ENCODE peak calls at places on chromosome 16, in six cellular contexts. W is A549, M is K562, B is HCT116, L is GM23338, C is GM12878. K is an unnamed sample.

GRCh38 chr16:49708491-49708890 is 147.4 kb downstream of the ZNF423 start:
- DNase-seq in W (no peak), M (no peak), B (no peak), L (no peak), C (no peak), K (no peak)

GRCh38 chr16:57759131-57759530 is 23.6 kb downstream of the KATNB1 start:
- DNase-seq in W (no peak), M (no peak), B (no peak), L (no peak), C (no peak), K (no peak)

GRCh38 chr16:81866820-81867440 is 87.8 kb downstream of the PLCG2 start:
- DNase-seq in W (no peak), M (no peak), B (no peak), L (no peak), C (no peak), K (no peak)

GRCh38 chr16:87725596-87726235 is 40.1 kb downstream of the KLHDC4 start:
- DNase-seq in W (no peak), M (no peak), B (no peak), L (peak; percentile 23), C (no peak), K (no peak)

GRCh38 chr16:9316615-9317014 is 225.2 kb downstream of the HAPSTR1 start:
- DNase-seq in W (no peak), M (no peak), B (no peak), L (no peak), C (no peak), K (no peak)

GRCh38 chr16:56102159-56102798 is 89.0 kb upstream of the GNAO1 start:
- DNase-seq in W (no peak), M (no peak), B (no peak), L (peak; percentile 11), C (no peak), K (no peak)

GRCh38 chr16:1706386-1707192 is 594 bp downstream of the MAPK8IP3 start:
- DNase-seq in W (no peak), M (peak; percentile 72), B (no peak), L (peak; percentile 50), C (no peak), K (no peak)

GRCh38 chr16:27843800-27844199 is 219.7 kb downstream of the GSG1L start:
- DNase-seq in W (no peak), M (no peak), B (no peak), L (no peak), C (no peak), K (no peak)

GRCh38 chr16:870856-871561 is 70.5 kb upstream of the GNG13 start:
- DNase-seq in W (no peak), M (no peak), B (no peak), L (no peak), C (no peak), K (no peak)

GRCh38 chr16:52526830-52527229 is 20.1 kb downstream of the TOX3 start:
- DNase-seq in W (no peak), M (no peak), B (no peak), L (no peak), C (no peak), K (no peak)

GRCh38 chr16:52294660-52295059 is 252.3 kb downstream of the TOX3 start:
- DNase-seq in W (no peak), M (no peak), B (no peak), L (no peak), C (no peak), K (no peak)

GRCh38 chr16:9123871-9124270 is 32.4 kb downstream of the HAPSTR1 start:
- DNase-seq in W (peak; percentile 86), M (no peak), B (peak; percentile 54), L (no peak), C (no peak), K (no peak)

GRCh38 chr16:48824271-48824670 is 214.3 kb upstream of the N4BP1 start:
- DNase-seq in W (no peak), M (no peak), B (no peak), L (no peak), C (no peak), K (no peak)

GRCh38 chr16:51442140-51442539 is 291.1 kb upstream of the SALL1 start:
- DNase-seq in W (no peak), M (no peak), B (no peak), L (no peak), C (no peak), K (no peak)

GRCh38 chr16:7452090-7452489 is 119.4 kb downstream of the RBFOX1 start:
- DNase-seq in W (no peak), M (no peak), B (no peak), L (no peak), C (no peak), K (no peak)

GRCh38 chr16:11136600-11136999 is 119.4 kb downstream of the SOCS1 start:
- DNase-seq in W (no peak), M (no peak), B (no peak), L (no peak), C (no peak), K (no peak)

GRCh38 chr16:75483222-75483621 is 12.0 kb downstream of the CHST6 start:
- DNase-seq in W (no peak), M (no peak), B (peak; percentile 97), L (no peak), C (no peak), K (no peak)

GRCh38 chr16:48041861-48042435 is 113.8 kb downstream of the ABCC12 start:
- DNase-seq in W (no peak), M (peak; percentile 18), B (peak; percentile 13), L (peak; percentile 70), C (no peak), K (no peak)

GRCh38 chr16:49338867-49339266 is 34.7 kb upstream of the C16orf78 start:
- DNase-seq in W (no peak), M (no peak), B (no peak), L (no peak), C (no peak), K (no peak)

GRCh38 chr16:57711993-57712392 is 17.4 kb downstream of the DRC7 start:
- DNase-seq in W (no peak), M (no peak), B (no peak), L (no peak), C (no peak), K (no peak)

GRCh38 chr16:60684002-60684401 is 1352.2 kb downstream of the CDH8 start:
- DNase-seq in W (no peak), M (no peak), B (no peak), L (no peak), C (no peak), K (no peak)

GRCh38 chr16:60682219-60682618 is 1354.0 kb downstream of the CDH8 start:
- DNase-seq in W (no peak), M (no peak), B (no peak), L (no peak), C (no peak), K (no peak)

GRCh38 chr16:60681014-60681413 is 1355.2 kb downstream of the CDH8 start:
- DNase-seq in W (no peak), M (no peak), B (no peak), L (peak; percentile 22), C (no peak), K (no peak)

DNA sequence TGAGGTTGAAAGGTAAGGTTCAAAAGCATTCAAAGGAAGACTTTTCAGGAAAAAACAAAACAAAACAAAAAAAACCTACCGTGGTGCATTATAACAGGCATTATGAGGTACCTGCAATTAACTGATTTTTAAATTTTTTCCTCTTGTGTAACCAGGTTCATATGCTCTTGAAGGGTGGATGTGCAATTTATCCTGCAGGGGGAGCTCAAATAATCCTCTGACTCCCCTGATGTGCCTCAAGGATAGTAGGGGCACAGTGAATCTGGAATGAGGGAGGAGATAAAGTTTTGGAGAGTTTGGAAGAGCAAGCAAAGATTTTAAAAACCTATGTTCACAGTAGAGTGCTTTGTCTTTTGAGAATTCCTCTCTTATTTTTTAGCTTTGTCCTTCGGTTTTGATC is 1349.4 kb downstream of the CDH8 start:
- DNase-seq in W (no peak), M (peak; percentile 8), B (no peak), L (peak; percentile 54), C (no peak), K (no peak)
- TF ChIP-seq CTCF in W (no peak), M (no peak), B (no peak), L (peak; percentile 76), C (no peak), K (no peak)

GRCh38 chr16:29959293-29959692 is 2.6 kb upstream of the TMEM219 start:
- DNase-seq in W (no peak), M (no peak), B (no peak), L (no peak), C (no peak), K (no peak)

GRCh38 chr16:29961479-29962343 is at the start of gene TMEM219:
- DNase-seq in W (peak; percentile 94), M (peak; percentile 99), B (peak; percentile 56), L (peak; percentile 89), C (peak; percentile 70), K (peak; percentile 64)

GRCh38 chr16:29963021-29963743 is 1.3 kb downstream of the TMEM219 start:
- DNase-seq in W (no peak), M (no peak), B (no peak), L (no peak), C (no peak), K (no peak)

GRCh38 chr16:29961127-29961478 is 776 bp upstream of the TMEM219 start:
- DNase-seq in W (no peak), M (no peak), B (no peak), L (no peak), C (no peak), K (no peak)

GRCh38 chr16:29962344-29962994 is 590 bp downstream of the TMEM219 start:
- DNase-seq in W (no peak), M (no peak), B (no peak), L (no peak), C (no peak), K (no peak)
- TF ChIP-seq REST in W (no peak), M (no peak), B (no peak), L (no peak), C (no peak), K (no peak)

GRCh38 chr16:70740174-70740918 is 54.5 kb upstream of the MTSS2 start:
- DNase-seq in W (no peak), M (no peak), B (no peak), L (no peak), C (no peak), K (no peak)

GRCh38 chr16:70739389-70739788 is 53.5 kb upstream of the MTSS2 start:
- DNase-seq in W (no peak), M (no peak), B (no peak), L (no peak), C (no peak), K (no peak)

GRCh38 chr16:70736454-70737376 is 50.9 kb upstream of the MTSS2 start:
- DNase-seq in W (no peak), M (no peak), B (no peak), L (peak; percentile 38), C (no peak), K (no peak)

GRCh38 chr16:70737377-70738082 is 51.7 kb upstream of the MTSS2 start:
- DNase-seq in W (no peak), M (no peak), B (no peak), L (no peak), C (peak; percentile 81), K (no peak)

GRCh38 chr16:70738083-70738977 is 52.5 kb upstream of the MTSS2 start:
- DNase-seq in W (peak; percentile 83), M (peak; percentile 71), B (no peak), L (peak; percentile 81), C (no peak), K (no peak)
- TF ChIP-seq CTCF in W (peak; percentile 64), M (peak; percentile 75), B (peak; percentile 50), L (peak; percentile 57), C (peak; percentile 45), K (no peak)

DNA sequence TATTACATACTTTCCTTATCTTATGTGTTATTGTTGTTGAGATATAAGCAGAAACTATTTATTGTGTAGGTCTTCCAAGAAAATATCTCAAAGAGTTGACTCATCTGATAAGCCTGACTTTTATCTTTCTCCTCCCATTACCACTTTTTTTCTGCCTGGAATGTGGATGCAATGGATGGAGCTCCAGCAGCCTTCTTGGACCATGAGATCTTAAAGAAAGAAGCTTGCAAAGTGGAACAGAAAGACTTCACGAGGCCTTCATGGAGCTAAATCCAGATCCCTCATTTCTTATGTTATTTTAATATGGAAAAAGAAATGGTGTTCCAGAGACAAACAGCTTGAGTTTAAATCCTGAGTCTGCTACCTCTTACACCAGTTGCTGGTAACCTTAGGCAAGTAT is 237.6 kb upstream of the FOXF1 start:
- DNase-seq in W (no peak), M (no peak), B (no peak), L (no peak), C (no peak), K (no peak)
- TF ChIP-seq REST in W (no peak), M (no peak), B (no peak), L (no peak), C (no peak), K (no peak)